ENCODE peak calls at places on chromosome 3, in six cellular contexts. O is activated CD8-positive, alpha-beta memory T cell treated with anti-CD3 and anti-CD28 coated beads for 1 hour; M is H4; U is HS-27A; T is fibroblast of villous mesenchyme; I is NCI-H1694 treated with DMSO at 0.1 percent for 48 hours. Q is an unnamed sample.

GRCh38 chr3:160956785-160957184 is 148.4 kb downstream of the B3GALNT1 start:
- DNase-seq in I (no peak), M (peak; percentile 45), O (no peak), T (peak; percentile 31), U (no peak), Q (peak; percentile 49)

GRCh38 chr3:102089182-102089581 is 239.9 kb downstream of the NFKBIZ start:
- DNase-seq in O (no peak), T (peak; percentile 70), I (no peak), U (no peak), M (no peak), Q (no peak)

GRCh38 chr3:143298886-143299535 is 179.4 kb downstream of the CHST2 start:
- DNase-seq in I (no peak), O (no peak), M (no peak), U (no peak), T (no peak), Q (no peak)

GRCh38 chr3:155891341-155891740 is 20.9 kb downstream of the GMPS start:
- DNase-seq in I (no peak), U (no peak), T (no peak), O (no peak), M (no peak), Q (peak; percentile 49)

GRCh38 chr3:155204851-155205250 is 88.6 kb downstream of the STRIT1 start:
- DNase-seq in U (no peak), I (no peak), T (no peak), O (no peak), M (no peak), Q (no peak)

GRCh38 chr3:5576277-5577011 is 388.9 kb downstream of the EDEM1 start:
- DNase-seq in I (no peak), T (no peak), M (no peak), O (no peak), U (no peak), Q (no peak)

GRCh38 chr3:23435318-23435717 is 232.2 kb downstream of the UBE2E2 start:
- DNase-seq in O (no peak), U (no peak), T (no peak), M (peak; percentile 6), I (no peak), Q (no peak)

GRCh38 chr3:172034786-172035685 is 4.3 kb upstream of the FNDC3B start:
- DNase-seq in O (no peak), M (peak; percentile 52), I (peak; percentile 26), U (no peak), T (no peak), Q (peak; percentile 48)

GRCh38 chr3:32699429-32699828 is 14.4 kb downstream of the CNOT10 start:
- DNase-seq in U (no peak), O (no peak), T (no peak), I (no peak), M (no peak), Q (no peak)

GRCh38 chr3:30632065-30632464 is 25.7 kb downstream of the TGFBR2 start:
- DNase-seq in T (peak; percentile 87), I (no peak), O (no peak), U (no peak), M (no peak), Q (peak; percentile 76)

GRCh38 chr3:47082519-47082918 is 81.4 kb downstream of the SETD2 start:
- DNase-seq in T (peak; percentile 78), I (no peak), U (no peak), M (peak; percentile 17), O (no peak), Q (peak; percentile 86)

GRCh38 chr3:30693470-30694120 is 87.2 kb downstream of the TGFBR2 start:
- DNase-seq in U (no peak), O (peak; percentile 12), I (peak; percentile 48), T (peak; percentile 84), M (peak; percentile 58), Q (peak; percentile 80)

GRCh38 chr3:9732080-9732752 is 681 bp downstream of the BRPF1 start:
- DNase-seq in M (no peak), I (no peak), T (no peak), O (no peak), U (no peak), Q (no peak)

GRCh38 chr3:124582621-124583437 is 147.4 kb upstream of the UMPS start:
- DNase-seq in T (no peak), M (no peak), U (no peak), O (no peak), I (no peak), Q (no peak)

GRCh38 chr3:29334652-29335189 is 53.9 kb downstream of the RBMS3 start:
- DNase-seq in O (no peak), U (no peak), I (peak; percentile 3), M (no peak), T (no peak), Q (no peak)

GRCh38 chr3:122560680-122561079 is 3.4 kb downstream of the PARP9 start:
- DNase-seq in M (peak; percentile 58), T (peak; percentile 74), O (no peak), U (peak; percentile 23), I (peak; percentile 58), Q (peak; percentile 70)

GRCh38 chr3:185508330-185508729 is 9.5 kb upstream of the TMEM41A start:
- DNase-seq in M (no peak), T (no peak), O (no peak), I (no peak), U (no peak), Q (no peak)

Q was measured in amniotic epithelial cell.